ENCODE peak calls at places on chromosomes 6 and 20, in four cellular contexts. S is transverse colon; V is activated CD4-positive, CD25-positive, alpha-beta regulatory T cell; C is effector CD4-positive, alpha-beta T cell. G is an unnamed sample.

GRCh38 chr20:36929290-36929689 is 22.2 kb downstream of the SAMHD1 start:
- DNase-seq in S (no peak), V (no peak), C (no peak), G (peak)

GRCh38 chr6:20868397-20869185 is 334.3 kb downstream of the CDKAL1 start:
- DNase-seq in S (no peak), V (no peak), C (no peak), G (no peak)

GRCh38 chr20:26205350-26205749 is 508.7 kb upstream of the ZNF337 start:
- DNase-seq in S (no peak), V (no peak), C (no peak), G (no peak)

GRCh38 chr6:83884523-83884922 is 25.0 kb downstream of the CYB5R4 start:
- DNase-seq in S (no peak), V (no peak), C (no peak), G (peak)

GRCh38 chr6:428047-428608 is 36.6 kb downstream of the IRF4 start:
- DNase-seq in S (no peak), V (no peak), C (no peak), G (no peak)

GRCh38 chr6:152474341-152474740 is 162.8 kb downstream of the SYNE1 start:
- DNase-seq in S (no peak), V (no peak), C (no peak), G (no peak)

GRCh38 chr20:528923-529594 is 14.5 kb downstream of the CSNK2A1 start:
- DNase-seq in S (no peak), V (no peak), C (no peak), G (peak)

GRCh38 chr6:132483779-132484679 is 28.9 kb downstream of the STX7 start:
- DNase-seq in S (peak), V (peak), C (peak), G (peak)

GRCh38 chr20:51190783-51191180 is 167.9 kb upstream of the KCNG1 start:
- DNase-seq in S (no peak), V (no peak), C (no peak), G (no peak)

GRCh38 chr20:53891306-53891894 is 179.0 kb downstream of the BCAS1 start:
- DNase-seq in S (no peak), V (no peak), C (no peak), G (no peak)

GRCh38 chr6:14088600-14089168 is 28.9 kb upstream of the CD83 start:
- DNase-seq in S (no peak), V (no peak), C (no peak), G (no peak)

GRCh38 chr20:40251284-40251932 is 437.6 kb downstream of the MAFB start:
- DNase-seq in S (peak), V (no peak), C (no peak), G (peak)

GRCh38 chr20:48725589-48725991 is 102.2 kb downstream of the PREX1 start:
- DNase-seq in S (no peak), V (no peak), C (no peak), G (peak)

G was measured in choroid plexus epithelial cell.